ENCODE peak calls at places on chromosomes 16 and 17, in nine cellular contexts. L is DMS153; C is bronchial epithelial cell; I is AG09309; G is stimulated activated CD8-positive, alpha-beta memory T cell treated with anti-CD3 and anti-CD28 coated beads, Interleukin-7, amount 100 ng/mL, for 48 hours; K is RPMI8226; V is astrocyte of the cerebellum; R is mammary epithelial cell; X is stimulated activated naive CD8-positive, alpha-beta T cell treated with anti-CD3 and anti-CD28 coated beads, Interleukin-15, Interleukin-2, amounts not matched to agents 100 U/mL and 50 U/mL, for 24 hours. W is an unnamed sample.

GRCh38 chr16:79339863-79340262 is 260.7 kb downstream of the MAF start:
- DNase-seq in R (no peak), G (no peak), V (no peak), C (no peak), X (no peak), K (no peak), I (no peak), L (no peak), W (no peak)

GRCh38 chr16:35196313-35196712 is 1736.9 kb downstream of the TP53TG3F start:
- DNase-seq in G (no peak), R (no peak), V (no peak), I (no peak), K (no peak), X (no peak), L (no peak), C (no peak), W (no peak)

GRCh38 chr17:21127508-21128077 is 829 bp downstream of the DHRS7B start:
- DNase-seq in C (peak), G (no peak), K (no peak), V (no peak), I (no peak), R (no peak), L (no peak), X (no peak), W (no peak)

GRCh38 chr17:5055543-5055942 is 20.3 kb upstream of the SLC52A1 start:
- DNase-seq in C (no peak), R (no peak), G (no peak), V (no peak), X (no peak), I (no peak), K (no peak), L (no peak), W (no peak)

GRCh38 chr16:4350365-4350786 is 745 bp downstream of the PAM16 start:
- DNase-seq in K (no peak), V (no peak), L (no peak), G (no peak), X (no peak), I (no peak), R (no peak), C (no peak), W (no peak)

GRCh38 chr17:49387374-49388289 is 25.6 kb upstream of the ZNF652 start:
- DNase-seq in I (no peak), V (no peak), G (no peak), K (no peak), R (no peak), X (no peak), L (no peak), C (no peak), W (no peak)

GRCh38 chr17:8365143-8365542 is 11.4 kb downstream of the KRABD2 start:
- DNase-seq in G (no peak), R (peak), L (no peak), I (no peak), X (no peak), C (peak), V (no peak), K (no peak), W (peak)

GRCh38 chr17:79658811-79659207 is 48.0 kb upstream of the RBFOX3 start:
- DNase-seq in I (no peak), G (no peak), R (no peak), X (no peak), C (peak), V (no peak), L (peak), K (peak), W (peak)

GRCh38 chr16:1145383-1146100 is 7.4 kb upstream of the CACNA1H start:
- DNase-seq in X (no peak), V (no peak), L (no peak), I (no peak), C (no peak), R (no peak), G (no peak), K (no peak), W (no peak)

GRCh38 chr17:72618018-72618509 is 474.4 kb downstream of the SLC39A11 start:
- DNase-seq in L (peak), G (no peak), C (peak), I (no peak), X (peak), V (no peak), K (peak), R (no peak), W (no peak)

GRCh38 chr17:57994436-57994835 is 6.4 kb upstream of the VEZF1 start:
- DNase-seq in X (no peak), C (no peak), I (no peak), G (no peak), L (peak), K (no peak), V (no peak), R (no peak), W (no peak)

GRCh38 chr17:1774390-1775176 is 12.7 kb downstream of the SERPINF1 start:
- DNase-seq in I (no peak), V (no peak), C (no peak), L (no peak), G (no peak), X (no peak), R (no peak), K (no peak), W (no peak)

GRCh38 chr16:54890381-54890780 is 40.3 kb upstream of the IRX5 start:
- DNase-seq in I (no peak), K (no peak), V (no peak), L (no peak), C (no peak), R (no peak), G (no peak), X (no peak), W (no peak)

GRCh38 chr17:61647044-61647443 is 56.0 kb upstream of the NACA2 start:
- DNase-seq in R (no peak), I (no peak), L (no peak), C (no peak), X (no peak), G (no peak), K (no peak), V (peak), W (no peak)

GRCh38 chr17:80845863-80846671 is 145.6 kb upstream of the CHMP6 start:
- DNase-seq in V (no peak), L (no peak), C (no peak), R (no peak), X (no peak), K (no peak), G (no peak), I (no peak), W (no peak)

GRCh38 chr17:37732313-37732712 is 12.5 kb downstream of the HNF1B start:
- DNase-seq in X (no peak), V (no peak), G (no peak), K (no peak), L (no peak), R (no peak), C (no peak), I (no peak), W (no peak)

GRCh38 chr17:79188679-79189078 is 114.1 kb downstream of the ENGASE start:
- DNase-seq in X (no peak), G (no peak), K (no peak), C (no peak), I (no peak), R (no peak), L (no peak), V (no peak), W (no peak)

GRCh38 chr17:70314096-70314495 is 144.8 kb downstream of the KCNJ2 start:
- DNase-seq in L (no peak), G (no peak), K (no peak), V (peak), R (no peak), C (no peak), I (peak), X (no peak), W (no peak)

GRCh38 chr17:27634781-27635180 is 3.8 kb downstream of the LGALS9 start:
- DNase-seq in R (no peak), C (no peak), X (no peak), G (no peak), V (no peak), K (no peak), L (no peak), I (no peak), W (no peak)

GRCh38 chr16:66295761-66296546 is 70.5 kb upstream of the CDH5 start:
- DNase-seq in K (no peak), G (no peak), C (no peak), X (no peak), I (no peak), V (no peak), R (no peak), L (no peak), W (no peak)

GRCh38 chr17:1733047-1733357 is 8.5 kb downstream of the WDR81 start:
- DNase-seq in G (no peak), X (no peak), C (no peak), I (no peak), V (no peak), K (no peak), R (no peak), L (no peak), W (no peak)

GRCh38 chr17:67686246-67686645 is 31.5 kb upstream of the NOL11 start:
- DNase-seq in I (no peak), R (no peak), V (no peak), L (no peak), K (peak), G (no peak), C (no peak), X (no peak), W (no peak)

GRCh38 chr16:7408700-7409340 is 76.2 kb downstream of the RBFOX1 start:
- DNase-seq in R (no peak), V (no peak), L (no peak), C (no peak), K (no peak), I (no peak), X (no peak), G (no peak), W (no peak)

GRCh38 chr17:61407211-61407911 is 7.7 kb downstream of the TBX2 start:
- DNase-seq in C (no peak), X (no peak), K (no peak), L (no peak), G (no peak), V (no peak), I (no peak), R (no peak), W (no peak)

GRCh38 chr17:28519236-28519635 is 13.1 kb downstream of the FOXN1 start:
- DNase-seq in I (no peak), L (no peak), V (no peak), C (no peak), G (no peak), K (no peak), R (no peak), X (no peak), W (no peak)

GRCh38 chr17:48293319-48294192 is 136.5 kb downstream of the SKAP1 start:
- DNase-seq in K (no peak), I (no peak), G (no peak), R (no peak), X (no peak), V (no peak), C (no peak), L (no peak), W (no peak)

GRCh38 chr17:29583324-29584248 is 5.9 kb downstream of the GIT1 start:
- DNase-seq in K (no peak), I (no peak), R (peak), C (peak), L (no peak), G (no peak), V (no peak), X (no peak), W (peak)

GRCh38 chr17:43979671-43980070 is 24.8 kb upstream of the NAGS start:
- DNase-seq in G (no peak), L (no peak), V (no peak), R (no peak), K (no peak), I (no peak), X (no peak), C (no peak), W (no peak)

GRCh38 chr16:69613283-69614154 is 47.8 kb downstream of the NFAT5 start:
- DNase-seq in C (peak), R (peak), I (peak), G (no peak), K (no peak), V (no peak), X (no peak), L (peak), W (peak)

GRCh38 chr16:3456374-3456773 is 12.9 kb downstream of the NAA60 start:
- DNase-seq in X (no peak), C (no peak), K (peak), R (no peak), I (no peak), V (no peak), G (no peak), L (no peak), W (peak)

GRCh38 chr16:85291302-85292148 is 179.3 kb upstream of the CIBAR2 start:
- DNase-seq in R (no peak), L (no peak), V (no peak), K (peak), C (no peak), G (no peak), X (no peak), I (no peak), W (no peak)

GRCh38 chr16:1918312-1918889 is at the start of gene HS3ST6:
- DNase-seq in G (no peak), X (no peak), L (no peak), C (no peak), V (no peak), R (no peak), I (no peak), K (no peak), W (no peak)

GRCh38 chr16:88494335-88495154 is 41.5 kb downstream of the ZFPM1 start:
- DNase-seq in I (no peak), X (no peak), C (no peak), R (no peak), V (no peak), K (no peak), G (no peak), L (no peak), W (no peak)

W was measured in MCF 10A.